ENCODE peak calls at places on chromosomes 4 and X, in five cellular contexts. S is left lung; E is CD8-positive, alpha-beta T cell; H is adipocyte; V is CD4-positive, alpha-beta memory T cell. Z is an unnamed sample. For H3K9me3, the result is how much of the 10 kb centered on the place peaks cover.

GRCh38 chr4:55356991-55357461 is 11.0 kb downstream of the SRD5A3 start:
- DNase-seq in E (no peak), H (peak), V (no peak), S (no peak), Z (no peak)

GRCh38 chr4:186760576-186760975 is 36.9 kb upstream of the FAT1 start:
- DNase-seq in S (no peak), V (no peak), H (peak), E (no peak), Z (no peak)

GRCh38 chrX:23936198-23936597 is 28.4 kb downstream of the CXorf58 start:
- DNase-seq in E (no peak), S (no peak), H (no peak), V (no peak), Z (no peak)

GRCh38 chr4:127856485-127857447 is 23.9 kb upstream of the PLK4 start:
- DNase-seq in V (no peak), E (no peak), S (no peak), H (peak), Z (no peak)

GRCh38 chr4:66465111-66465510 is 794.8 kb upstream of the EPHA5 start:
- DNase-seq in V (no peak), E (no peak), S (no peak), H (peak), Z (no peak)

GRCh38 chr4:25813705-25814104 is 49.1 kb downstream of the SEL1L3 start:
- DNase-seq in V (no peak), E (no peak), S (peak), H (peak), Z (no peak)

GRCh38 chr4:142402156-142402555 is 443.9 kb downstream of the INPP4B start:
- DNase-seq in S (no peak), E (no peak), H (peak), V (no peak), Z (no peak)

GRCh38 chr4:139910106-139910505 is 243.9 kb downstream of the MAML3 start:
- DNase-seq in E (no peak), V (no peak), H (no peak), S (no peak), Z (no peak)

GRCh38 chrX:48917139-48917980 is 1.5 kb downstream of the PIM2 start:
- DNase-seq in H (peak), S (peak), V (peak), E (peak), Z (peak)

GRCh38 chr4:19748911-19749473 is 502.7 kb upstream of the SLIT2 start:
- DNase-seq in S (no peak), H (peak), E (no peak), V (no peak), Z (no peak)

GRCh38 chr4:184118516-184118915 is 99.2 kb downstream of the ENPP6 start:
- DNase-seq in V (no peak), E (no peak), S (no peak), H (no peak), Z (no peak)
- H3K9me3 ChIP-seq in V (under half), E (under half), S (under half), H (under half), Z (under half)

DNA sequence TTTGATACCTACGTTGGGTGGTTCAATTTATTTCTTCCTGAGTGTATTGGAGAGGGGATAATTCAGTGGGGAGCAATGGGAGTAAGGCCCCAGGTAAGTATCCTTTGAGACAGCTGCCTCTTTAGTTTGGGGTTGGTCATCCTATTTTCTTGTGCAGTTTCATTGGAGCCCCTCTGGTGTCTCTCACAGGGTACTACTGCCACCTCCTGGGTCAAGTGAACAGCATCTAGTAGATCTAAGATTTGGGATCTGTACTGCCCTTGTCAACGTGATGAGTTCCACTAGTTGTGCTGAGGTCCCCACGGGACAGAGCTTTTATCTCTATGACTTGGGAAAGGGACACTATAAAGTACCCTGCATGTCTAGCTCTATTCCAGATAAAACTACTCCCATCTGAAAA is 80.6 kb downstream of the PBDC1 start:
- DNase-seq in H (peak), V (peak), S (no peak), E (peak), Z (peak)
- H3K9me3 ChIP-seq in H (under half), V (under half), S (under half), E (under half), Z (under half)

DNA sequence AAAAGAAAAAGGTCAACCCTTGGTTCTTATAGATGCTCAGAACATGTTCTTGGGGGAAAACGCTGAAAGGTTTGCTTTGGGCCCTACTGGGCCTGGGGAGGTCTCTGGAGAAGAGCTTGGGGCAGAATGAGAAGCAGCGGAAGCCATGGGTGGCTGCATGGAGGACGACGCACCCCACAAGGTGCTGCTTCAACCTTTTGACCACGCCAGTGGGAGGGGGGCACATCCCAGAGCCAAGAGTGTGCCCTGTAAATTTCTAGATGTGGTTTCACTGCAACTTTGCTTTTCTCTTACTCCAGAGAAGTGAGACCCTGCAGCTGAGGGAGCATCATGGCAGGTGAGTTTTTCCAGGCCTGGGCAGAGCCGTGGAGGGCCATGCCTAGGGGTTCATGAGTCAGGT is 3.2 kb downstream of the PRRG3 start:
- DNase-seq in E (no peak), V (no peak), S (no peak), H (no peak), Z (no peak)
- H3K9me3 ChIP-seq in E (under half), V (under half), S (under half), H (under half), Z (under half)

GRCh38 chrX:75131973-75132627 is 24.0 kb downstream of the ABCB7 start:
- DNase-seq in S (no peak), E (no peak), V (no peak), H (no peak), Z (no peak)
- H3K9me3 ChIP-seq in S (under half), E (under half), V (under half), H (under half), Z (under half)

DNA sequence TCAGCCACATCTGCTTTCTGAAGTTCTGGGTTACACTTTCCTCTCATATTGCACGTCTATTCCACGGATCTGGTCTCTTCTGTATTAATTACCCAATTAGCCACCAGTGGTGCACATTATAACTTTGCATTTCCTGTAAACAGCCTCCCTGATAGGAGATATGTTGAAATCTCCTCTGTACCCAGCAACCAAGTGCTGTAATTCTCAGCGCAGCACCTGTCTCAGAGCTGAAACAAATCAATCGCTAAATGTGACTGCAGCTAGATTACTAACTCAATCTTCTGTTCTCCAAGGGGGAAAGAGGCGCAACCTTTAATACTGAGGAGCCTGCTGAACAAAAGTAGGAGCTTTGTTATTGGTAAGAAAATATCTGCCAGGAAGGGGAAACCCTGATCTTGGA is 326.5 kb downstream of the SLITRK2 start:
- DNase-seq in V (no peak), H (no peak), E (no peak), S (no peak), Z (no peak)
- H3K9me3 ChIP-seq in V (under half), H (under half), E (under half), S (under half), Z (under half)

DNA sequence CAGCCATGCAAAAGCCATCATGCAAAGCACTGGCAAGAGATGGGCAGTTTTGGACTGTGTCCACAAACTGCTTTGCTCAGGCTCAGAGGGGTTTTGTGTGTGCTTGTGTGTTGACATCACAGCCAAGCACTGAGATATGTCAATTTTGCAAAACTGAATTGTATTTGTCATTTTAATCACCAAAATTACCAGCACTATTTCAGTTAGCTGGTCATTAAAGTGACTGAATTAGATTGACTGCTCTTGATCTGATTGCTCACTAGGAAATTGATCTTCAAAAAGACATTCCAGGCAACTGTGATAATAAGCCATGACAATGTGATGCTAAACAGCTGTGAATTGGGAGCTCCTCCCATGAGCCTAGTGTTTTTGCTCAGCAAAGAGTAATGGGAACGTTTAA is 337.3 kb upstream of the GNPDA2 start:
- DNase-seq in H (no peak), V (no peak), E (no peak), S (no peak), Z (no peak)
- H3K9me3 ChIP-seq in H (under half), V (under half), E (under half), S (under half), Z (under half)

GRCh38 chr4:100166297-100167034 is 23.8 kb downstream of the DDIT4L start:
- DNase-seq in E (no peak), V (no peak), H (no peak), S (no peak), Z (no peak)

GRCh38 chr4:100164808-100165760 is 25.2 kb downstream of the DDIT4L start:
- DNase-seq in V (no peak), S (no peak), H (no peak), E (no peak), Z (no peak)

GRCh38 chr4:100165809-100166208 is 24.5 kb downstream of the DDIT4L start:
- DNase-seq in H (peak), S (no peak), V (no peak), E (no peak), Z (no peak)

GRCh38 chr4:100162027-100162685 is 28.1 kb downstream of the DDIT4L start:
- DNase-seq in V (no peak), H (no peak), S (no peak), E (no peak), Z (no peak)
- H3K9me3 ChIP-seq in V (under half), H (under half), S (under half), E (under half), Z (under half)

DNA sequence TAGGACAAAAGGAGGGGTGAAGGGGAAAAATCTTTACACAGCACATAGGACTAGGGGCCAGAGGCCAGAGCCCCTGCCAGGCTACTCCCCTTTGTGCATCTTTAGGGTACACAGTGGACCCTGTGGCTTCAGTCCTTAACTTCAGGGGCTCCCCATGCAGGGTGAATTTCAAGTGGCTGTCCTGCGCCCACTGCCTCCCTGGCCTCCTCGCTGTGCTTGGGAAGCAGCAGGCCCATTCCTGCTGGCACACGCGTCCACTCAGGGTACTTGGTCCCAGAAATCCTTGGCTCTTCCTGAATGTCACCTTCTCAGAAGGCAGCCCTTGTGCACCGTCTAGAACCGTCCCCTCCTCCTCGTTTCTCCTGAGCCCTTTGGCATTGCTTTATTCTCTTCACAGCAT is 139.0 kb upstream of the PSAPL1 start:
- DNase-seq in S (no peak), E (no peak), H (no peak), V (no peak), Z (no peak)
- H3K9me3 ChIP-seq in S (under half), E (under half), H (half or more), V (under half), Z (under half)

GRCh38 chr4:131526686-131527085 is 1622.4 kb upstream of the PCDH10 start:
- DNase-seq in E (no peak), H (peak), S (no peak), V (no peak), Z (no peak)

GRCh38 chr4:131534944-131535640 is 1614.0 kb upstream of the PCDH10 start:
- DNase-seq in S (no peak), H (no peak), E (no peak), V (no peak), Z (no peak)

DNA sequence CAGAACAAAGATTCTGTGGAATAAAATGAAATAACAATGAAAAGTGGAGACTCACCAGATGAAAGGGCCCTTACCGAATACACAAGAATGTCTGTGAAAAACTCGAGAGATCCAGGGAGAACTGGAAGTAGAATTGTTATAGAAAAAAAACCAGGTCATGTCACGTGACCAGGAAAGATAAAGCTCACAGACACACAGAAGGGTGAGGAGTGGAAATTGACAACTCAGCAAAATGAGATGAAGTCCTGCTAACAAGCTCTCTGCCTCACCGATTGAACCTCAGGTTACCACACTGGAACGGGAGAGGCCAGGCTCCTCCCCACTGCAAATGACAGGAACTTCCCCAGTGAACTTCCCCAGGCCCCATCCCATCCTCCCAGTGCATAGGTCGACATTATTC is 1618.0 kb upstream of the PCDH10 start:
- DNase-seq in V (no peak), E (no peak), S (no peak), H (no peak), Z (no peak)
- H3K9me3 ChIP-seq in V (under half), E (under half), S (under half), H (under half), Z (under half)

Z was measured in T-helper 17 cell.